ENCODE peak calls at places on chromosomes 1 and 21, in six cellular contexts. One of them, this sample, is unnamed.

GRCh38 chr1:243322326-243322725 is 66.5 kb downstream of the SDCCAG8 start:
- DNase-seq in AG09319: no peak
- DNase-seq in fibroblast of lung: no peak
- DNase-seq in OCI-LY7: no peak
- DNase-seq in WTC11: no peak
- DNase-seq in uterus: no peak
- DNase-seq in this sample: no peak

GRCh38 chr21:45149021-45149420 is 74.6 kb downstream of the ADARB1 start:
- DNase-seq in AG09319: no peak
- DNase-seq in fibroblast of lung: no peak
- DNase-seq in OCI-LY7: no peak
- DNase-seq in WTC11: no peak
- DNase-seq in uterus: no peak
- DNase-seq in this sample: no peak

GRCh38 chr1:182301467-182302198 is 90.0 kb downstream of the GLUL start:
- DNase-seq in AG09319: no peak
- DNase-seq in fibroblast of lung: peak; percentile 56
- DNase-seq in OCI-LY7: no peak
- DNase-seq in WTC11: no peak
- DNase-seq in uterus: no peak
- DNase-seq in this sample: no peak

GRCh38 chr1:118788372-118788955 is 199.7 kb downstream of the TBX15 start:
- DNase-seq in AG09319: peak; percentile 8
- DNase-seq in fibroblast of lung: peak; percentile 35
- DNase-seq in OCI-LY7: no peak
- DNase-seq in WTC11: no peak
- DNase-seq in uterus: no peak
- DNase-seq in this sample: no peak

GRCh38 chr1:160522622-160523345 is at the start of gene SLAMF6:
- DNase-seq in AG09319: no peak
- DNase-seq in fibroblast of lung: no peak
- DNase-seq in OCI-LY7: peak; percentile 81
- DNase-seq in WTC11: no peak
- DNase-seq in uterus: no peak
- DNase-seq in this sample: no peak

GRCh38 chr1:203607169-203607873 is 19.3 kb upstream of the ATP2B4 start:
- DNase-seq in AG09319: peak; percentile 63
- DNase-seq in fibroblast of lung: peak; percentile 95
- DNase-seq in OCI-LY7: no peak
- DNase-seq in WTC11: no peak
- DNase-seq in uterus: no peak
- DNase-seq in this sample: no peak

GRCh38 chr1:161046574-161047167 is 894 bp upstream of the USF1 start:
- DNase-seq in AG09319: no peak
- DNase-seq in fibroblast of lung: no peak
- DNase-seq in OCI-LY7: peak; percentile 79
- DNase-seq in WTC11: no peak
- DNase-seq in uterus: no peak
- DNase-seq in this sample: no peak

GRCh38 chr1:33424610-33425009 is 6.3 kb downstream of the PHC2 start:
- DNase-seq in AG09319: no peak
- DNase-seq in fibroblast of lung: peak; percentile 72
- DNase-seq in OCI-LY7: no peak
- DNase-seq in WTC11: no peak
- DNase-seq in uterus: no peak
- DNase-seq in this sample: no peak

GRCh38 chr1:152165291-152166077 is 6.5 kb upstream of the RPTN start:
- DNase-seq in AG09319: no peak
- DNase-seq in fibroblast of lung: no peak
- DNase-seq in OCI-LY7: peak; percentile 20
- DNase-seq in WTC11: no peak
- DNase-seq in uterus: no peak
- DNase-seq in this sample: no peak

GRCh38 chr1:33007190-33008050 is 29.3 kb downstream of the AK2 start:
- DNase-seq in AG09319: peak; percentile 75
- DNase-seq in fibroblast of lung: peak; percentile 92
- DNase-seq in OCI-LY7: peak; percentile 18
- DNase-seq in WTC11: no peak
- DNase-seq in uterus: peak; percentile 28
- DNase-seq in this sample: no peak

GRCh38 chr1:215958836-215959235 is 391.7 kb downstream of the KCTD3 start:
- DNase-seq in AG09319: no peak
- DNase-seq in fibroblast of lung: peak; percentile 6
- DNase-seq in OCI-LY7: no peak
- DNase-seq in WTC11: no peak
- DNase-seq in uterus: no peak
- DNase-seq in this sample: no peak

GRCh38 chr1:224497714-224498573 is 63.3 kb upstream of the WDR26 start:
- DNase-seq in AG09319: no peak
- DNase-seq in fibroblast of lung: peak; percentile 93
- DNase-seq in OCI-LY7: peak; percentile 24
- DNase-seq in WTC11: peak; percentile 54
- DNase-seq in uterus: no peak
- DNase-seq in this sample: no peak

GRCh38 chr1:154849645-154850131 is 20.4 kb downstream of the KCNN3 start:
- DNase-seq in AG09319: no peak
- DNase-seq in fibroblast of lung: no peak
- DNase-seq in OCI-LY7: no peak
- DNase-seq in WTC11: no peak
- DNase-seq in uterus: no peak
- DNase-seq in this sample: no peak

GRCh38 chr1:36792292-36792691 is 242.0 kb downstream of the GRIK3 start:
- DNase-seq in AG09319: no peak
- DNase-seq in fibroblast of lung: no peak
- DNase-seq in OCI-LY7: no peak
- DNase-seq in WTC11: no peak
- DNase-seq in uterus: no peak
- DNase-seq in this sample: no peak

GRCh38 chr1:92408825-92409224 is 77.9 kb downstream of the GFI1 start:
- DNase-seq in AG09319: no peak
- DNase-seq in fibroblast of lung: peak; percentile 85
- DNase-seq in OCI-LY7: no peak
- DNase-seq in WTC11: no peak
- DNase-seq in uterus: no peak
- DNase-seq in this sample: no peak

GRCh38 chr1:41613646-41614592 is 129.4 kb upstream of the EDN2 start:
- DNase-seq in AG09319: peak; percentile 32
- DNase-seq in fibroblast of lung: peak; percentile 68
- DNase-seq in OCI-LY7: no peak
- DNase-seq in WTC11: no peak
- DNase-seq in uterus: no peak
- DNase-seq in this sample: no peak

GRCh38 chr1:168330285-168330684 is 49.6 kb downstream of the TBX19 start:
- DNase-seq in AG09319: no peak
- DNase-seq in fibroblast of lung: no peak
- DNase-seq in OCI-LY7: no peak
- DNase-seq in WTC11: no peak
- DNase-seq in uterus: no peak
- DNase-seq in this sample: no peak

GRCh38 chr1:77057994-77058585 is 161.1 kb downstream of the PIGK start:
- DNase-seq in AG09319: no peak
- DNase-seq in fibroblast of lung: no peak
- DNase-seq in OCI-LY7: no peak
- DNase-seq in WTC11: peak; percentile 16
- DNase-seq in uterus: no peak
- DNase-seq in this sample: no peak

GRCh38 chr1:182955596-182956588 is 2.9 kb upstream of the SHCBP1L start:
- DNase-seq in AG09319: peak; percentile 69
- DNase-seq in fibroblast of lung: peak; percentile 96
- DNase-seq in OCI-LY7: no peak
- DNase-seq in WTC11: no peak
- DNase-seq in uterus: no peak
- DNase-seq in this sample: no peak

GRCh38 chr1:227764019-227764391 is 28.8 kb downstream of the SNAP47 start:
- DNase-seq in AG09319: no peak
- DNase-seq in fibroblast of lung: peak; percentile 66
- DNase-seq in OCI-LY7: no peak
- DNase-seq in WTC11: no peak
- DNase-seq in uterus: no peak
- DNase-seq in this sample: no peak

GRCh38 chr1:78490861-78491310 is at the start of gene PTGFR:
- DNase-seq in AG09319: no peak
- DNase-seq in fibroblast of lung: peak; percentile 52
- DNase-seq in OCI-LY7: no peak
- DNase-seq in WTC11: peak; percentile 68
- DNase-seq in uterus: peak; percentile 54
- DNase-seq in this sample: no peak

GRCh38 chr1:117658676-117659075 is 52.8 kb downstream of the TENT5C start:
- DNase-seq in AG09319: no peak
- DNase-seq in fibroblast of lung: no peak
- DNase-seq in OCI-LY7: peak; percentile 93
- DNase-seq in WTC11: no peak
- DNase-seq in uterus: no peak
- DNase-seq in this sample: no peak

GRCh38 chr1:35577071-35577998 is 4.2 kb downstream of the TFAP2E start:
- DNase-seq in AG09319: no peak
- DNase-seq in fibroblast of lung: no peak
- DNase-seq in OCI-LY7: peak; percentile 87
- DNase-seq in WTC11: peak; percentile 54
- DNase-seq in uterus: no peak
- DNase-seq in this sample: no peak

GRCh38 chr1:85550784-85551516 is 29.6 kb upstream of the CCN1 start:
- DNase-seq in AG09319: no peak
- DNase-seq in fibroblast of lung: peak; percentile 91
- DNase-seq in OCI-LY7: no peak
- DNase-seq in WTC11: no peak
- DNase-seq in uterus: no peak
- DNase-seq in this sample: no peak

GRCh38 chr21:28865488-28866186 is 127.0 kb downstream of the LTN1 start:
- DNase-seq in AG09319: no peak
- DNase-seq in fibroblast of lung: no peak
- DNase-seq in OCI-LY7: no peak
- DNase-seq in WTC11: no peak
- DNase-seq in uterus: no peak
- DNase-seq in this sample: no peak

GRCh38 chr1:16145988-16146887 is 9.6 kb downstream of the EPHA2 start:
- DNase-seq in AG09319: no peak
- DNase-seq in fibroblast of lung: peak; percentile 96
- DNase-seq in OCI-LY7: no peak
- DNase-seq in WTC11: peak; percentile 89
- DNase-seq in uterus: peak; percentile 91
- DNase-seq in this sample: peak; percentile 71

GRCh38 chr1:245895455-245895959 is 611.6 kb downstream of the SMYD3 start:
- DNase-seq in AG09319: no peak
- DNase-seq in fibroblast of lung: no peak
- DNase-seq in OCI-LY7: no peak
- DNase-seq in WTC11: no peak
- DNase-seq in uterus: no peak
- DNase-seq in this sample: no peak

DNA sequence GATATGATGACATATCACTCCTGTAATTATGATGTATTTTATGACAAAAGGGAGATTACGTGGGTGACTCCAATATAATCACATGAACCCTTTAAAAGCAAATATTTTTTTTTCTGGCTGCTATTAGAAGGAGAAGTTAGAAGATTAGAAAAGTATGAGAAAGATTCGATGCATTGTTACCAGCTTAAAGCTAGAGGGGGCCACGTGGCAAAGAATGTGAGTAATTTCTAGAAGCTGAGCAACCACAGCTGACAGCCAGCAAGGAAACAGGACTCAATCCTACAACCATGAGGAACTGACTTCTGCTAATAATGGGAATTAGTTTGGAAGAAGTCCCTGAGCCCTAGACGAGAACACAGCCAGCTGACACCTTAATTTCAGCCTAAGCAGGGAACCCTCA is 56.3 kb upstream of the C1orf87 start:
- DNase-seq in AG09319: no peak
- DNase-seq in fibroblast of lung: peak; percentile 38
- DNase-seq in OCI-LY7: no peak
- DNase-seq in WTC11: no peak
- DNase-seq in uterus: no peak
- DNase-seq in this sample: no peak
- TF ChIP-seq CTCF in AG09319: no peak
- TF ChIP-seq CTCF in fibroblast of lung: no peak
- TF ChIP-seq CTCF in OCI-LY7: no peak
- TF ChIP-seq CTCF in WTC11: no peak
- TF ChIP-seq CTCF in uterus: no peak
- TF ChIP-seq CTCF in this sample: no peak

GRCh38 chr1:116169898-116170297 is 58.7 kb downstream of the MAB21L3 start:
- DNase-seq in AG09319: no peak
- DNase-seq in fibroblast of lung: no peak
- DNase-seq in OCI-LY7: no peak
- DNase-seq in WTC11: no peak
- DNase-seq in uterus: no peak
- DNase-seq in this sample: no peak

GRCh38 chr1:116167625-116168276 is 56.6 kb downstream of the MAB21L3 start:
- DNase-seq in AG09319: no peak
- DNase-seq in fibroblast of lung: peak; percentile 13
- DNase-seq in OCI-LY7: no peak
- DNase-seq in WTC11: peak; percentile 21
- DNase-seq in uterus: no peak
- DNase-seq in this sample: no peak

GRCh38 chr1:116166655-116167054 is 55.5 kb downstream of the MAB21L3 start:
- DNase-seq in AG09319: no peak
- DNase-seq in fibroblast of lung: no peak
- DNase-seq in OCI-LY7: no peak
- DNase-seq in WTC11: no peak
- DNase-seq in uterus: no peak
- DNase-seq in this sample: no peak

GRCh38 chr1:116166011-116166571 is 54.9 kb downstream of the MAB21L3 start:
- DNase-seq in AG09319: no peak
- DNase-seq in fibroblast of lung: no peak
- DNase-seq in OCI-LY7: no peak
- DNase-seq in WTC11: no peak
- DNase-seq in uterus: no peak
- DNase-seq in this sample: no peak

GRCh38 chr1:116168277-116169032 is 57.3 kb downstream of the MAB21L3 start:
- DNase-seq in AG09319: peak; percentile 36
- DNase-seq in fibroblast of lung: peak; percentile 36
- DNase-seq in OCI-LY7: peak; percentile 40
- DNase-seq in WTC11: peak; percentile 85
- DNase-seq in uterus: peak; percentile 84
- DNase-seq in this sample: peak; percentile 49
- TF ChIP-seq CTCF in AG09319: peak; percentile 62
- TF ChIP-seq CTCF in fibroblast of lung: peak; percentile 85
- TF ChIP-seq CTCF in OCI-LY7: peak; percentile 85
- TF ChIP-seq CTCF in WTC11: peak; percentile 85
- TF ChIP-seq CTCF in uterus: peak; percentile 83
- TF ChIP-seq CTCF in this sample: no peak

GRCh38 chr1:24903560-24903954 is 26.5 kb downstream of the RUNX3 start:
- DNase-seq in AG09319: no peak
- DNase-seq in fibroblast of lung: no peak
- DNase-seq in OCI-LY7: no peak
- DNase-seq in WTC11: no peak
- DNase-seq in uterus: no peak
- DNase-seq in this sample: peak; percentile 12
- TF ChIP-seq CTCF in AG09319: no peak
- TF ChIP-seq CTCF in fibroblast of lung: no peak
- TF ChIP-seq CTCF in OCI-LY7: no peak
- TF ChIP-seq CTCF in WTC11: no peak
- TF ChIP-seq CTCF in uterus: no peak
- TF ChIP-seq CTCF in this sample: no peak

DNA sequence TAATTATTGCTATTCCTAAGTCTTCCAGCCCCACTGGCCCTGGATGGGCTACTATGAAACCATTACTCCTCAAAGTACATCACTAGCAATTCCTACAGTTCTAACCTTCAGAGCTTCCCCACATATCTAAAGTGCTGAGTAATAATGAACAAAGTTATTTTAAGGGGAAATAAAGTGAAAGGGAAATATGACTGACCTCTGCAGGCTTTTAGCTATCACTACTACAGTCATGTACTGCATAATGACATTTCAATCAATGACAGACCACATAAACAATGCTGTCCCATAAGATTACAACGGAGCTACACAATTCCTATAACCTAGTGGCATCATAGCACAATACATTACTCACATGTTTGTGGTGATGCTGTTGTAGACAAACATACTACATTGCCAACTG is 32.5 kb upstream of the ASPM start:
- DNase-seq in AG09319: no peak
- DNase-seq in fibroblast of lung: peak; percentile 70
- DNase-seq in OCI-LY7: no peak
- DNase-seq in WTC11: no peak
- DNase-seq in uterus: no peak
- DNase-seq in this sample: no peak
- TF ChIP-seq CTCF in AG09319: peak; percentile 34
- TF ChIP-seq CTCF in fibroblast of lung: peak; percentile 16
- TF ChIP-seq CTCF in OCI-LY7: peak; percentile 17
- TF ChIP-seq CTCF in WTC11: no peak
- TF ChIP-seq CTCF in uterus: no peak
- TF ChIP-seq CTCF in this sample: no peak